ENCODE peak calls at places on chromosomes 2 and 18, in six cellular contexts. I, K, J, A, S and D are unnamed samples.

GRCh38 chr2:108594132-108594981 is 60.1 kb downstream of the LIMS1 start:
- DNase-seq in I (peak; percentile 79), K (no peak), J (no peak), A (peak; percentile 62), S (no peak), D (no peak)

GRCh38 chr18:77056399-77057015 is 76.1 kb downstream of the MBP start:
- DNase-seq in I (no peak), K (no peak), J (no peak), A (no peak), S (no peak), D (no peak)

GRCh38 chr2:73841912-73842738 is 13.4 kb downstream of the STAMBP start:
- DNase-seq in I (no peak), K (no peak), J (no peak), A (no peak), S (no peak), D (no peak)

GRCh38 chr2:150572961-150573395 is 85.5 kb upstream of the RND3 start:
- DNase-seq in I (no peak), K (no peak), J (no peak), A (no peak), S (no peak), D (no peak)

GRCh38 chr2:72745679-72746368 is 80.0 kb downstream of the EXOC6B start:
- DNase-seq in I (peak; percentile 83), K (no peak), J (no peak), A (peak; percentile 48), S (no peak), D (peak; percentile 17)

GRCh38 chr18:48340502-48340901 is 68.7 kb downstream of the ZBTB7C start:
- DNase-seq in I (no peak), K (no peak), J (no peak), A (no peak), S (no peak), D (no peak)

GRCh38 chr2:15023231-15023630 is 390.7 kb downstream of the LRATD1 start:
- DNase-seq in I (peak; percentile 62), K (no peak), J (no peak), A (no peak), S (no peak), D (no peak)

GRCh38 chr2:128435576-128436497 is 117.2 kb upstream of the HS6ST1 start:
- DNase-seq in I (no peak), K (no peak), J (no peak), A (no peak), S (no peak), D (no peak)

GRCh38 chr2:46538393-46538792 is 59.0 kb downstream of the TMEM247 start:
- DNase-seq in I (peak; percentile 77), K (no peak), J (no peak), A (no peak), S (no peak), D (no peak)

GRCh38 chr2:1721706-1722483 is 22.4 kb downstream of the PXDN start:
- DNase-seq in I (peak; percentile 68), K (no peak), J (no peak), A (no peak), S (no peak), D (no peak)

GRCh38 chr2:187655001-187655400 is 100.8 kb upstream of the TFPI start:
- DNase-seq in I (no peak), K (no peak), J (no peak), A (no peak), S (no peak), D (no peak)

GRCh38 chr18:72544092-72544886 is at the start of gene CBLN2:
- DNase-seq in I (peak; percentile 58), K (no peak), J (no peak), A (no peak), S (no peak), D (no peak)

GRCh38 chr2:72034353-72035095 is 113.1 kb downstream of the CYP26B1 start:
- DNase-seq in I (no peak), K (no peak), J (no peak), A (no peak), S (peak; percentile 21), D (no peak)

GRCh38 chr18:7116832-7117389 is 686 bp downstream of the LAMA1 start:
- DNase-seq in I (no peak), K (no peak), J (no peak), A (no peak), S (no peak), D (no peak)

GRCh38 chr2:38446418-38446817 is 69.3 kb upstream of the ATL2 start:
- DNase-seq in I (no peak), K (no peak), J (no peak), A (no peak), S (no peak), D (no peak)

GRCh38 chr2:221429741-221430491 is 142.2 kb downstream of the EPHA4 start:
- DNase-seq in I (no peak), K (no peak), J (no peak), A (no peak), S (no peak), D (no peak)

GRCh38 chr2:216082805-216083204 is 1.1 kb downstream of the TMEM169 start:
- DNase-seq in I (no peak), K (no peak), J (no peak), A (no peak), S (no peak), D (no peak)

GRCh38 chr2:43224131-43224570 is 2.3 kb downstream of the ZFP36L2 start:
- DNase-seq in I (peak; percentile 84), K (peak; percentile 88), J (no peak), A (no peak), S (peak; percentile 69), D (peak; percentile 80)

GRCh38 chr18:52334896-52335295 is 5.1 kb upstream of the DCC start:
- DNase-seq in I (peak; percentile 80), K (no peak), J (no peak), A (no peak), S (no peak), D (no peak)

GRCh38 chr2:144703852-144704324 is 184.0 kb upstream of the ZEB2 start:
- DNase-seq in I (peak; percentile 57), K (no peak), J (no peak), A (peak; percentile 3), S (peak; percentile 51), D (no peak)

GRCh38 chr2:55616509-55617159 is 788 bp downstream of the PPP4R3B start:
- DNase-seq in I (peak; percentile 64), K (peak; percentile 70), J (peak; percentile 14), A (no peak), S (no peak), D (peak; percentile 67)

GRCh38 chr2:138565251-138565598 is 63.7 kb downstream of the SPOPL start:
- DNase-seq in I (no peak), K (no peak), J (no peak), A (no peak), S (no peak), D (no peak)

GRCh38 chr2:65351234-65351947 is 81.0 kb downstream of the SPRED2 start:
- DNase-seq in I (peak; percentile 47), K (no peak), J (no peak), A (no peak), S (no peak), D (no peak)

GRCh38 chr2:173584676-173585453 is 230.2 kb downstream of the CDCA7 start:
- DNase-seq in I (no peak), K (no peak), J (no peak), A (no peak), S (no peak), D (no peak)

GRCh38 chr2:233034-233433 is 30.8 kb downstream of the SH3YL1 start:
- DNase-seq in I (no peak), K (no peak), J (no peak), A (no peak), S (no peak), D (no peak)

GRCh38 chr2:37617119-37617892 is 54.1 kb downstream of the CDC42EP3 start:
- DNase-seq in I (no peak), K (no peak), J (no peak), A (no peak), S (no peak), D (no peak)

DNA sequence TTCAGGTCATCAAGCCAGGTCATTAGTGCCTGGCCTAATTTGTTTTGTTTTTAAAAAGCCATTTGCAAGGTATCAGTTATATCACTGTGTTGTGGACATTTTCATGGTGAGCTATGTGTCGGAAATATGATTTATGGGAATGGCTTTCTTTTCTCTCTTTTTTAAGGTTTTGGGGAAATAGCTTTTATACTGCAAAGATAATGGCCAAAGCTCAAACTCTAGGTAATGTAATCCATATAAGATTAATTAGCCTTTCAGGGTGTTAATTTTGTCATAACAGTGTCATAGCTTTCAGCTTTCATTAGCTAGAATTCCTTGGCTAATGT is 45.8 kb downstream of the PCBP1 start:
- DNase-seq in I (no peak), K (no peak), J (no peak), A (no peak), S (no peak), D (no peak)
- H3K27ac ChIP-seq in I (peak overlapping the region; percentile 75), K (peak overlapping the region; percentile 79), J (peak overlapping the region; percentile 85), A (peak overlapping the region; percentile 58), S (peak overlapping the region; percentile 99), D (peak overlapping the region; percentile 83)

DNA sequence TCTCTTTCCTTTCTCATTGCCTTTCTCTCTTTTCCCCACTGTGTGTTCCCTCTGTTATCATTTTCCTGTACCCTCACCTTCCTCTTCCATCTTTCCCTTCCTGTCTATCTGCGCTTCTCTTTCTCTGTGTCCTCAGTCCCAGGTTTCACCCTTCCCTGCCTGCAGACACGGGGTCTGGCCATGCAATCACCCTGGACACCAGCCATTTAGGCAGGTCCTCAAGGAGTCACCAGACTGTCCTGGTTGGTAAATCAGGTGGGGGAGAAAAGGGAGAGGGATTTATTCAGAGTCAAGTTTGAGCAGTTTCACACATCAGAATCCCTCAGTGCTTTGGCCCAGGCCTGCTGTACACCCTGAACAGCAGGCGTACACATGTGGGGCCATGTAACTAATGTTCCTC is 169.3 kb downstream of the ANKRD30B start:
- DNase-seq in I (no peak), K (no peak), J (no peak), A (no peak), S (no peak), D (no peak)
- H3K9me3 ChIP-seq in I (no peaks in the 10 kb centered on the region), K (no peaks in the 10 kb centered on the region), J (no peaks in the 10 kb centered on the region), A (peaks cover 14% of the 10 kb centered on the region), S (peaks cover 6% of the 10 kb centered on the region), D (no peaks in the 10 kb centered on the region)

DNA sequence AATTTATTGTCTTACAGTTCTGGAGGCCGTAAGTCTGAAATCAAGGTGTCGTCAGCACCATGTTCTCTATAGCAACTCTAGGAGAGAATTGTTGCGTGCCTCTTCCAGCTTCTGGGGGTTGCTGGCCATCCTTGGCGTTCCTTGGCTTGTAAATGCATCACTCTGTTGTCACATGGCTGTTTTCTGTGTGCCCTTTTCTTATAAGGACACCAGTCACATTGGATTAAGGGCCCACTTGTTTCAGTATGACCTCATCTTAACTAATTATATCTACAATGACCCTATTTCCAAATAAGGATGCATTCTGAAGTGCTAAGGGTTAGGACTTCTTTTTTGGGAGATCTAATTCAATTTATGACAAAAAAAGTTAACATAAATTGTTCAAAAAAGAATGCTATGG is 1.4 kb upstream of the PLEK start:
- DNase-seq in I (no peak), K (no peak), J (no peak), A (no peak), S (no peak), D (no peak)
- H3K4me1 ChIP-seq in I (no peaks in the 10 kb centered on the region), K (peaks cover 21% of the 10 kb centered on the region), J (peaks cover 24% of the 10 kb centered on the region), A (no peaks in the 10 kb centered on the region), S (no peaks in the 10 kb centered on the region), D (peaks cover 11% of the 10 kb centered on the region)

DNA sequence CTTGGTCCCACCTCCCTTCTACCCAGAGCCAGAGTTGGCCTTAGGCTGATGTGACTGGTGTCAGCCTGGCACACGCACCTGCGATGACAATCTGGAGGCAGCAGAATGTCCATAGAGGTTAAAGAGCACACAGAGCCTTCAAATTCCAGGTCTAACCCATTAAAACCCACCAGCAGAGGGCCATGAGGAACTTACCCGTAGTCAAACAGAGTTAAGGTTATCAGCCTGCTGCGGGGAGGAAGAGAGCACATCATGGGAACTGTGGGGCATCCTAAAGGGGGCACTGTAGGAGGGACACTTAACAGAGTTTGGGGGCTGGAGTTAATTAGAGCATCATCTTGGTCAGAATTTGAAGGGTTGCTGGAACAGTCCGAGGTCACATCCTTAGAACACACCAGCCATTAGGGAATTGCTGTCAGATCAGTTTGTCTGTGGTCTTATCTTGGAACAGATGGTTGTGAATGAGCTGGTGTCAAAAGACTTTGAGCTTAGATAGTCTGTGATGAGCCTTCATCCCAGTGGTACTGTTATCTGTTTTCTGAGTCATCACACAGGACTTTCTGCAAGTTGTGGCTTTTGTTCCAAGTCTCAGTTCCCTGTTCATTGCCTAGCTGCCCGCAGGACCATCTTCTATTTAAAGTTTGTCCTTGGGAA is 248.6 kb downstream of the LOXHD1 start:
- DNase-seq in I (no peak), K (no peak), J (no peak), A (no peak), S (no peak), D (no peak)
- H3K27ac ChIP-seq in I (no peak overlapping the region), K (no peak overlapping the region), J (no peak overlapping the region), A (no peak overlapping the region), S (no peak overlapping the region), D (no peak overlapping the region)